ENCODE peak calls at places on chromosomes 13 and 19, in eight cellular contexts. X is Peyer's patch, F is NB4, D is heart left ventricle, M is H54, Q is IMR-90, B is ovary, Z is upper lobe of left lung. A is an unnamed sample.

GRCh38 chr13:35549481-35549880 is 73.0 kb upstream of the MAB21L1 start:
- DNase-seq in D (no peak), F (no peak), B (no peak), Q (peak; percentile 43), X (no peak), M (peak; percentile 1), Z (no peak), A (no peak)

GRCh38 chr13:111510502-111511218 is 190.2 kb downstream of the TEX29 start:
- DNase-seq in D (no peak), M (no peak), Q (no peak), Z (no peak), B (no peak), X (no peak), F (no peak), A (peak; percentile 56)

GRCh38 chr13:65416784-65417183 is 1813.4 kb downstream of the PCDH9 start:
- DNase-seq in Z (no peak), X (no peak), F (no peak), D (no peak), M (no peak), Q (no peak), B (no peak), A (no peak)

GRCh38 chr13:99982021-99982740 is 597 bp downstream of the ZIC2 start:
- DNase-seq in M (no peak), D (no peak), F (peak; percentile 71), B (no peak), Q (no peak), Z (peak; percentile 87), X (peak; percentile 54), A (peak; percentile 80)

GRCh38 chr19:36635342-36635741 is 30.2 kb downstream of the ZNF382 start:
- DNase-seq in Z (no peak), M (no peak), X (no peak), D (no peak), B (no peak), F (no peak), Q (no peak), A (no peak)

GRCh38 chr13:35489050-35489449 is 12.6 kb upstream of the MAB21L1 start:
- DNase-seq in M (no peak), Q (no peak), X (no peak), D (no peak), Z (no peak), B (no peak), F (no peak), A (no peak)

GRCh38 chr13:51552027-51552426 is 32.2 kb upstream of the WDFY2 start:
- DNase-seq in B (no peak), X (no peak), Z (no peak), D (no peak), M (no peak), F (peak; percentile 86), Q (no peak), A (no peak)

GRCh38 chr13:41268764-41269163 is 5.4 kb upstream of the MTRF1 start:
- DNase-seq in Z (no peak), D (no peak), F (peak; percentile 42), B (no peak), X (no peak), Q (peak; percentile 28), M (no peak), A (no peak)

GRCh38 chr19:13938361-13939027 is at the start of gene PODNL1:
- DNase-seq in X (peak; percentile 50), D (no peak), F (no peak), M (peak; percentile 61), Q (peak; percentile 53), Z (peak; percentile 54), B (no peak), A (no peak)

GRCh38 chr19:5356428-5356827 is 15.8 kb upstream of the PTPRS start:
- DNase-seq in B (no peak), Z (no peak), M (no peak), X (no peak), F (no peak), D (no peak), Q (no peak), A (peak; percentile 6)

GRCh38 chr19:47310819-47311218 is 1.2 kb downstream of the C5AR1 start:
- DNase-seq in D (peak; percentile 58), Z (no peak), M (no peak), F (peak; percentile 97), X (no peak), B (no peak), Q (peak; percentile 21), A (peak; percentile 89)

GRCh38 chr19:11987405-11988231 is 22.8 kb downstream of the ZNF763 start:
- DNase-seq in F (peak; percentile 97), B (peak; percentile 94), D (peak; percentile 99), X (peak; percentile 96), M (peak; percentile 83), Z (peak; percentile 94), Q (peak; percentile 91), A (peak; percentile 97)

GRCh38 chr13:20810808-20811207 is 37.0 kb upstream of the EEF1AKMT1 start:
- DNase-seq in D (no peak), F (no peak), M (no peak), Q (no peak), Z (no peak), B (no peak), X (no peak), A (no peak)

GRCh38 chr13:98142427-98143156 is at the start of gene FARP1:
- DNase-seq in M (peak; percentile 83), D (peak; percentile 83), Z (peak; percentile 96), F (peak; percentile 22), B (peak; percentile 77), X (peak; percentile 77), Q (peak; percentile 65), A (peak; percentile 86)
- TF ChIP-seq POLR2A in M (peak; percentile 74), D (no peak), Z (no peak), F (no peak), B (no peak), X (no peak), Q (peak; percentile 24), A (no peak)

DNA sequence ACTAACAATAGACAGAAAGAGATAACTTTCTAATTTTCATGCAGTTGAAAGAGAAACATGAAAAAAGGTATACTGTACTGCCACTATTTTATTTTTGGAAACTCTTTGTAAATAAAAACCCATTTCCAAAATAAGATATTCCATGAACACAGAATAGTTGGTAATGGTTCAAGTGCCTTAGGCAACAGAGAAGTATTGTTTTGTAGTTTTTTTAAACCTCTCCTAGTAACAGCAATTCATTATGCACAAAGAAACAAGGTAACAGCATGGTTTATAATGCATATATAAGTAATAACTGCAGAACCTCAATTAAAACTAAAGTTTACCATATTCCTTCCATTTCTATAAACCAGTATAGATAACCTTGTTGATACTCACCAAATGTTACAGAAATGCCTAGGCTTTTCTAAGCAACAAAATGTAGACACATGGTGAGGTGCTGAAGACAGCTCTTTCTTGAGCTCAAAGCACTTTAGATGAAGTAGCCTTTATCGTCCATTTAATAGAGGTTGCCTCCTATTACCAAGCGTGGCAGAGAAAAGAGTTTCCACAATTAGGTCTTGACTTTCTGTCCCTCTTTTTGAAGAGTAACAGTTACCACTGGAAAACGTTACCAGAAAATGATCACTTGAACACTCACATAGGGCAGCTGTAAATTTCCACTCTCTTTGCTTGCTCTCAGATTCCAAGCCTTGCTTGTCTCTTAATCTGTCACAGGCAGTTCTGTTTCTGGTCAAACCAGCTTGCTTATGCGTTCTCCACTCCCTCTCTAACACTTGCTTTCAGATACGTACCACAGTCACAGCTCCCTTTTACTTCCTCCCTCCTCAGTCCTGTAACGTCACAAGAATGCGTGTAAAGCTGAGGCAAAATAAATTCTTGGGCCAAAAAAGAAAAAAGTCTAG is 42.9 kb downstream of the CAB39L start:
- DNase-seq in X (no peak), Q (peak; percentile 87), M (no peak), F (peak; percentile 17), Z (no peak), B (no peak), D (no peak), A (no peak)
- TF ChIP-seq POLR2A in X (no peak), Q (no peak), M (no peak), F (no peak), Z (no peak), B (peak; percentile 32), D (no peak), A (no peak)

DNA sequence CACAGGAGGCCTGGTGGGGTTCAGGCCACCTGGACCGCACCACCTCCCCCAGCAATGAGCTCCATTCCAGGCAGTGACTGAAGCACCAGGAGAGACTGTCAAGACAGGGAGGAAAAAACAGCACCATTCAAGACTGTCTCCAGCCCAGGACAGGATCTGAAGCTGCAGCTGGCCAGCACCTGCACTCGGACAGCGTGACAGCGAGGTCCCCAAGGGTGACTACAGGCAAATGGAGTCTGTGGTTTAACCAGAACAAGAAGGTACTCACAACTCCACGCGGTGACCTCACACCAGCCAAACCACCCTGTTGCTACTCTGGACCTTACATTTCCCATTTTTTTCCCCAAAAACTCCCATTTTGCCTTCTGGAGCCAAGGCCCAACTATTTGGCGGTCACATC is 9.8 kb downstream of the MED26 start:
- DNase-seq in Q (no peak), D (no peak), X (no peak), F (no peak), Z (no peak), B (no peak), M (no peak), A (no peak)
- TF ChIP-seq POLR2A in Q (no peak), D (no peak), X (no peak), F (no peak), Z (no peak), B (no peak), M (no peak), A (no peak)

GRCh38 chr13:112960671-112961070 is 8.3 kb upstream of the MCF2L start:
- DNase-seq in B (no peak), M (no peak), F (no peak), Q (no peak), Z (no peak), X (no peak), D (no peak), A (peak; percentile 59)
- TF ChIP-seq POLR2A in B (no peak), M (no peak), F (no peak), Q (no peak), Z (no peak), X (no peak), D (no peak), A (no peak)

DNA sequence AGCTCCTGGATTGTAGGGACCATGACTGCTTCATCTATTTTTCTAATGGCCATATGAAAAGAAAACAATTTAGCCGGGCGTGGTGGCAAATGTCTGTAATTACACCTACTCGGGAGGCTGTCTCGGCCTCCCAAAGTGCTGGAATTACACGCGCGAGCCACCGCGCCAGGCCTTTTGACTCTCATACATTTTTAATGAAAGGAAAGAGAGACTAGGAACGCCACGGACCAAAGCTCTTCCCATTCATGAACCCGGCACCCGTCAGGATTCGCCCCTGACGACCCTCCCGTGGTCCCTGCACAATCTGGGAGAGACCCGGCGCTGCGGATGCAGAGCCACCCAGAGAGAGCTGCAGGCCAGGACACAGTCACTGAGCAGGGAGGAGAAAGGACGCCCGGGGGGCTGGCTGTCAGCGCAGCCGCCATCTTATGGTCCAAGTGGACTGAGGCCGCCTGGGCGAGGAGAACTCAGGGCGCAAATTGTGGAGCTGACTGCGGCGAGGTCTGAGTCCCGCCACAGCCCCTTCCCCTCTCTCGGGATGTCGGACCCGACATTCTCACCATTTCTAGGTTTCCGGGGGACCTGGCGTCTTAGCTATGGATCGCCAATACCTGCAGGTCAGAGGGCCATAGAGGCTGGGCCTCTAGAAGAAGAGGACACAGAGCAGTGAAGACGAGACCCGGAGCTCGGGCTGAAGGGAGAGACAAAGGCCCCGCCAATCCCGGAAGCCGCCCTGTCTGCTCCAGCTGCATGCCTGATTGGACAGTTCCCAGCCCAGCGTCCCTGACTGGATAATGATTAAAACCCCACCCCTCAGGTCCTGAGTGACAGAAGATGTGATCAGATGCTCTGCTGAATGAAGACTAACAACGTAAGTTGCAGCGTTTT is at the start of gene ZNF681:
- DNase-seq in F (peak; percentile 95), D (peak; percentile 94), Z (peak; percentile 82), X (peak; percentile 78), Q (peak; percentile 83), B (peak; percentile 84), M (peak; percentile 72), A (peak; percentile 94)
- TF ChIP-seq POLR2A in F (peak; percentile 74), D (no peak), Z (no peak), X (peak; percentile 27), Q (no peak), B (no peak), M (no peak), A (no peak)